ENCODE peak calls at places on chromosomes 3 and 15, in ten cellular contexts. I is mammary epithelial cell; L is stomach; U is heart right ventricle; H is neural progenitor cell; G is CD4-positive, alpha-beta memory T cell; K is fibroblast of lung; X is GM23338; Y is upper lobe of right lung; O is CD4-positive, CD25-positive, alpha-beta regulatory T cell. P is an unnamed sample.

GRCh38 chr3:51559266-51559907 is 20.9 kb downstream of the RAD54L2 start:
- DNase-seq in G (no peak), I (no peak), Y (no peak), U (peak; percentile 55), H (no peak), K (peak; percentile 84), X (no peak), O (no peak), L (no peak), P (no peak)

GRCh38 chr15:35043380-35044095 is 41.6 kb downstream of the NANOGP8 start:
- DNase-seq in K (no peak), X (no peak), L (no peak), O (no peak), U (no peak), Y (no peak), I (no peak), H (no peak), G (no peak), P (no peak)

GRCh38 chr3:110564674-110565073 is 506.9 kb upstream of the NECTIN3 start:
- DNase-seq in O (no peak), U (no peak), K (no peak), Y (no peak), L (no peak), H (no peak), I (no peak), G (no peak), X (no peak), P (no peak)

GRCh38 chr3:187319699-187320302 is 28.3 kb upstream of the MASP1 start:
- DNase-seq in I (peak; percentile 59), G (peak; percentile 49), X (peak; percentile 90), Y (peak; percentile 69), L (peak; percentile 83), H (peak; percentile 83), K (peak; percentile 32), U (peak; percentile 75), O (peak; percentile 23), P (no peak)

GRCh38 chr3:144142151-144142855 is 170.7 kb downstream of the DIPK2A start:
- DNase-seq in X (no peak), L (no peak), G (no peak), U (peak; percentile 5), I (peak; percentile 7), H (no peak), Y (no peak), K (peak; percentile 85), O (no peak), P (no peak)

GRCh38 chr15:75347222-75348033 is 589 bp downstream of the NEIL1 start:
- DNase-seq in Y (peak; percentile 87), K (peak; percentile 34), L (peak; percentile 68), G (peak; percentile 73), U (peak; percentile 74), I (no peak), H (peak; percentile 71), O (peak; percentile 74), X (peak; percentile 85), P (no peak)

GRCh38 chr15:22808761-22809280 is 22.4 kb downstream of the NIPA1 start:
- DNase-seq in X (no peak), I (no peak), Y (no peak), O (no peak), H (no peak), K (no peak), L (no peak), G (no peak), U (no peak), P (no peak)

GRCh38 chr3:171991166-171991565 is 48.2 kb upstream of the FNDC3B start:
- DNase-seq in G (no peak), I (no peak), Y (no peak), H (no peak), K (no peak), U (no peak), O (no peak), L (no peak), X (no peak), P (no peak)

GRCh38 chr3:126549861-126550487 is 8.8 kb downstream of the C3orf22 start:
- DNase-seq in U (no peak), O (no peak), I (no peak), G (no peak), L (peak; percentile 16), K (no peak), Y (peak; percentile 46), X (no peak), H (no peak), P (no peak)

GRCh38 chr15:88745696-88746095 is 57.5 kb upstream of the ACAN start:
- DNase-seq in H (no peak), L (no peak), U (no peak), Y (no peak), X (no peak), O (no peak), I (peak; percentile 68), G (no peak), K (peak; percentile 70), P (no peak)

GRCh38 chr3:124599147-124599765 is 131.0 kb upstream of the UMPS start:
- DNase-seq in U (no peak), O (no peak), L (no peak), X (no peak), Y (no peak), I (no peak), K (no peak), H (no peak), G (no peak), P (no peak)
- H3K4me1 ChIP-seq in U (peaks cover 77% of the 10 kb centered on the region), O (no peaks in the 10 kb centered on the region), L (peaks cover 82% of the 10 kb centered on the region), X (no peaks in the 10 kb centered on the region), Y (no peaks in the 10 kb centered on the region), I (peaks cover 7% of the 10 kb centered on the region), K (no peaks in the 10 kb centered on the region), H (peaks cover 13% of the 10 kb centered on the region), G (no peaks in the 10 kb centered on the region), P (no peaks in the 10 kb centered on the region)

GRCh38 chr15:73934281-73934680 is 8.0 kb downstream of the LOXL1 start:
- DNase-seq in Y (no peak), O (no peak), L (no peak), H (no peak), K (no peak), X (no peak), U (no peak), I (no peak), G (peak; percentile 25), P (no peak)
- H3K4me1 ChIP-seq in Y (peaks cover 8% of the 10 kb centered on the region), O (peaks cover 32% of the 10 kb centered on the region), L (peaks cover 61% of the 10 kb centered on the region), H (peaks cover 28% of the 10 kb centered on the region), K (peaks cover 23% of the 10 kb centered on the region), X (no peaks in the 10 kb centered on the region), U (peaks cover 85% of the 10 kb centered on the region), I (peaks cover 30% of the 10 kb centered on the region), G (peaks cover 34% of the 10 kb centered on the region), P (peaks cover 55% of the 10 kb centered on the region)

DNA sequence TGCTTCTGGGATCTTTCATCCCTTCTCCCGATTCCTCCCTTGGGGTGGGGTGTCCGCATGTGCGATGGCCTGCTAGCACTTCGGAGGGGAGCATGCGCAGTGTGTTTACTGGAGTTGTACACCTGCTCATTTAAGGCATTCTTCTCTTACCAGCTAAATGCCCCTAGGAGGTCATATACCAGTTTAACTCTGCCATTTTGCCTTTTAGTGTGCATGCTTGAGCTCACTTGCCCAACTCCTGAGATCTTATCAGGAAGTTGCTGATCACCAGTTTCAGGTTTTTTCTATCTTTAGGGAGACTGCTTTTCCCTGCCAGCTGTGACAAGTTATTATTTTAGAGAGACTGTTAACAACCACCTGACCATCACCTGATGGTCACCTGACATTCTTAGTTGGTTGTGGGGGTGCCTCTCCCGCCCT is 63.6 kb downstream of the BFSP2 start:
- DNase-seq in X (no peak), K (no peak), Y (no peak), O (no peak), L (no peak), G (no peak), H (no peak), U (no peak), I (no peak), P (no peak)
- H3K4me1 ChIP-seq in X (peaks cover 19% of the 10 kb centered on the region), K (no peaks in the 10 kb centered on the region), Y (peaks cover 9% of the 10 kb centered on the region), O (peaks cover 16% of the 10 kb centered on the region), L (peaks cover 15% of the 10 kb centered on the region), G (peaks cover 21% of the 10 kb centered on the region), H (peaks cover 74% of the 10 kb centered on the region), U (peaks cover 18% of the 10 kb centered on the region), I (no peaks in the 10 kb centered on the region), P (peaks cover 24% of the 10 kb centered on the region)

DNA sequence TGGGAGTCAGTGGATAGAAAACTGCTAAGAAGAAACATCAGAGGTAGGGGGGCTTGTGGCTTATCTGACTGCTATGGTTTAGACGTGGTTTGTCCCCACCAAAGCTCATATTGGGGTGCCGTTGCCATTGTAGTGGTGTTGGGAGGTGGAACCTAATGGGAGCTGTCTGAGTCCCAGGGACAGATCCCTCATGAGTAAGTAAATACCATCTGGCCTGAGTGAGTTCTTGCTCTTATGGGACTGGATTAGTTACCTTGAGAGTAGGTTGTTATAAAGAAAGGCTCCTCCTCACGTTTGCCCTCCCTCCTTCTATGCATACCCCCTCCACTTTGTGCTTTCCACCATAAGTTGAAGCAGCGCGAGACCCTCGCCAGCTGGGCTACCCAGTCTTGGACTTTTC is 53.4 kb upstream of the VILL start:
- DNase-seq in G (no peak), H (no peak), I (peak; percentile 8), O (no peak), Y (no peak), L (no peak), U (no peak), X (no peak), K (no peak), P (no peak)
- H3K4me1 ChIP-seq in G (no peaks in the 10 kb centered on the region), H (no peaks in the 10 kb centered on the region), I (peaks cover 49% of the 10 kb centered on the region), O (no peaks in the 10 kb centered on the region), Y (peaks cover 32% of the 10 kb centered on the region), L (peaks cover 72% of the 10 kb centered on the region), U (peaks cover 71% of the 10 kb centered on the region), X (peaks cover 9% of the 10 kb centered on the region), K (peaks cover 29% of the 10 kb centered on the region), P (peaks cover 57% of the 10 kb centered on the region)

GRCh38 chr3:111863942-111864341 is 4.9 kb downstream of the PHLDB2 start:
- DNase-seq in I (no peak), X (no peak), K (no peak), L (no peak), Y (no peak), U (peak; percentile 35), H (no peak), O (no peak), G (no peak), P (no peak)

GRCh38 chr3:111864821-111865656 is 6.0 kb downstream of the PHLDB2 start:
- DNase-seq in L (no peak), K (peak; percentile 80), H (no peak), G (no peak), O (no peak), I (peak; percentile 65), Y (no peak), X (no peak), U (peak; percentile 60), P (no peak)

GRCh38 chr3:111861396-111861795 is 2.3 kb downstream of the PHLDB2 start:
- DNase-seq in X (no peak), K (no peak), L (no peak), O (no peak), H (no peak), I (peak; percentile 41), G (no peak), U (peak; percentile 15), Y (no peak), P (no peak)

GRCh38 chr3:111862415-111862814 is 3.4 kb downstream of the PHLDB2 start:
- DNase-seq in Y (no peak), L (no peak), I (peak; percentile 18), K (no peak), X (no peak), U (no peak), G (no peak), O (no peak), H (peak; percentile 54), P (no peak)

DNA sequence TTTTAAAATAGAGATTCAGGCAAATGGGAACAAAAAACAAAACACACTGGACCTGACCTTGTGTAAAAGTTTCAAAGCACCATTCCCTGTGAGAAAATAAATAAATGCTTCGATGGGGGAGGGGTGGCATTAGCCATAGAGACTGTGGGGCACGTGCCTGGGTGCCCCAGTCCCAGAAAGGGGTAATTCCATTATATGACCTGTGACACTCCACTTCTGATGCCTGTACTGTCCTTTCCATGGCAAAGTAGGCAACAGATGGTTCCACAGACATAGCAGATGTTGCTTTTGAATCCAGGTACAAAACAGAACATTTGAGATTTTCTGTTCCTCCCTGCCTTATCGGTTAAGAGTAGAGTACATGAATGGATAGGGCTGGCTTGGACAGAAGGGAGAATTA is 3.9 kb downstream of the PHLDB2 start:
- DNase-seq in G (no peak), L (no peak), H (no peak), K (no peak), I (peak; percentile 36), X (no peak), O (no peak), U (no peak), Y (no peak), P (no peak)
- H3K4me1 ChIP-seq in G (peaks cover 11% of the 10 kb centered on the region), L (peaks cover 89% of the 10 kb centered on the region), H (peaks cover 41% of the 10 kb centered on the region), K (peaks cover 5% of the 10 kb centered on the region), I (peaks cover 42% of the 10 kb centered on the region), X (peaks cover 63% of the 10 kb centered on the region), O (peaks cover 17% of the 10 kb centered on the region), U (peaks cover 73% of the 10 kb centered on the region), Y (peaks cover 33% of the 10 kb centered on the region), P (peaks cover 80% of the 10 kb centered on the region)

P was measured in esophagus muscularis mucosa.